ENCODE peak calls at places on chromosomes 12 and 14, in four cellular contexts. V is H1, U is HepG2, R is transverse colon. D is an unnamed sample.

GRCh38 chr14:69708586-69709169 is 58.3 kb upstream of the SRSF5 start:
- DNase-seq in V (no peak), U (peak), R (peak), D (no peak)

GRCh38 chr14:31205681-31206535 is 1.7 kb downstream of the HECTD1 start:
- DNase-seq in V (no peak), U (peak), R (no peak), D (no peak)

GRCh38 chr12:75389706-75390105 is 1.2 kb upstream of the GLIPR1L2 start:
- DNase-seq in V (no peak), U (no peak), R (no peak), D (no peak)

GRCh38 chr12:50187084-50187900 is 20.1 kb upstream of the CERS5 start:
- DNase-seq in V (no peak), U (no peak), R (no peak), D (no peak)

GRCh38 chr12:11621797-11622423 is 27.6 kb upstream of the ETV6 start:
- DNase-seq in V (no peak), U (peak), R (peak), D (no peak)

GRCh38 chr14:23056257-23056955 is 914 bp downstream of the CDH24 start:
- DNase-seq in V (no peak), U (peak), R (peak), D (peak)

GRCh38 chr12:122793685-122794106 is 19.3 kb downstream of the CCDC62 start:
- DNase-seq in V (no peak), U (peak), R (no peak), D (no peak)

GRCh38 chr14:50667491-50668007 is 557 bp downstream of the SAV1 start:
- DNase-seq in V (no peak), U (no peak), R (peak), D (peak)

GRCh38 chr12:89085421-89085820 is 266.9 kb downstream of the DUSP6 start:
- DNase-seq in V (no peak), U (no peak), R (no peak), D (no peak)

GRCh38 chr12:52155048-52155868 is 36.6 kb downstream of the KRT80 start:
- DNase-seq in V (no peak), U (no peak), R (no peak), D (no peak)

GRCh38 chr14:67253076-67253635 is 11.9 kb downstream of the PALS1 start:
- DNase-seq in V (no peak), U (no peak), R (no peak), D (no peak)
- TF ChIP-seq POLR2A in V (no peak), U (no peak), R (no peak), D (no peak)

GRCh38 chr14:102140027-102140749 is 491 bp downstream of the WDR20 start:
- DNase-seq in V (no peak), U (peak), R (peak), D (peak)
- TF ChIP-seq POLR2AphosphoS5 in V (no peak), U (no peak), R (no peak), D (no peak)

DNA sequence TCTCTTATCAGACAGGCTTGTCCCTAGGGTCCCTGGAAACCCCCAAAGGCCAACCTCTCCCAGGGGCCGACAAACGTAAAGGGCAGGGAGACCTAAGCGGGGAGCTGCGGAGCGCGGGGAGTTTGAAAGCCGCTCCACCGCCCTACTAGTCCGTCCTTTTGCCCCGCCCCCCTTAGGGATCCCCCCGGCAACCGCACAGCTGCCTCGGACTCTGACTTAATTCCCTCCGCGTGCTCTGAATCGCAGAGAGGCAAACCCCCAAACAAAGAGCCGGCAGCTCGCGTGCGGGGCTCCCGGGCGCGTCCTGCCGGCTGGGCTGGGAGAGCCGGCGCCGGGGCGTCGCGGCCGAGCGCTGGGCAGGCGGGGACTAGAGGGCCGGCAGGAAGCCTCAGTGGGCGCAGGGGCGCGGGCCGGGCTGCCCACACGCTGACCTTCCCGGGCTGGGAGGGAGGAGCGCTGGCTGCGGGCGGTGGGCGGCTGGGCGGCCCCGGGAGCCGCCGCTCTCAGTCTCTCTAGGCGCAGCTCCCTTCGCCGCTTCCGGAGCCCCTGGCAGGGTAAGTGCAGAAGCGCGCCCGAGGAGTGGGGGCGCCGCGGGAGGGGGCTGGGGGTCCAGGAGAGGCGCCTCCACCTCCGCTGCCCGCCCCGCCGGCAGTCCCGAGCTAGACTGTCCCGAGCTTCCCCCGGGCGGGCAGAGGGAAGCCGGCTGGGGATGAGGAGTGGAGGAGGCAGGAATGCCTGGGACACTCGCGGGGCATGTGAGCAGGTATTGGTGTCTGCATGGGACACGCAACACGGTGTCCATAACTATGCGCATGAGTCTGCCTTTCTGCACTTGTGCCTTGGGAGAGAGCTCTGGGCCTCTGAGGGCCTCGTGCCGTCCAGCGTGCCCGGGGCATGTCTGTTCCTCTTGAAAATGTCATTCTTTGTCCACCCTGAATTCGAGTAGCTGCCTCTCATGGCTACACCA is at the start of gene TSPAN11:
- DNase-seq in V (peak), U (no peak), R (no peak), D (no peak)
- H3K4me3 ChIP-seq in V (peak), U (peak), R (peak), D (peak)

GRCh38 chr12:96906498-96906848 is 584 bp upstream of the NEDD1 start:
- DNase-seq in V (no peak), U (no peak), R (no peak), D (no peak)

GRCh38 chr12:96902076-96902475 is 5.0 kb upstream of the NEDD1 start:
- DNase-seq in V (no peak), U (no peak), R (no peak), D (no peak)

GRCh38 chr12:96908170-96908675 is 1.2 kb downstream of the NEDD1 start:
- DNase-seq in V (no peak), U (no peak), R (no peak), D (no peak)

GRCh38 chr12:96907681-96908163 is 665 bp downstream of the NEDD1 start:
- DNase-seq in V (no peak), U (peak), R (peak), D (no peak)

GRCh38 chr12:96906849-96907664 is at the start of gene NEDD1:
- DNase-seq in V (peak), U (peak), R (peak), D (peak)
- TF ChIP-seq POLR2A in V (no peak), U (peak), R (peak), D (no peak)